ENCODE peak calls at places on chromosomes 7 and 10, in ten cellular contexts. P is heart right ventricle, N is NCI-H460, M is neural progenitor cell, G is left lobe of liver, I is endodermal cell, W is ecto neural progenitor cell, F is NCI-H1092, Z is NCI-H524, C is GM10248. J is an unnamed sample.

GRCh38 chr10:5460468-5461200 is 38.7 kb downstream of the CALML5 start:
- DNase-seq in C (no peak), M (no peak), N (no peak), I (no peak), Z (no peak), G (no peak), F (no peak), W (no peak), P (no peak), J (no peak)

GRCh38 chr7:140168816-140169215 is 8.0 kb downstream of the KDM7A start:
- DNase-seq in M (no peak), C (no peak), W (no peak), Z (no peak), N (no peak), P (no peak), F (no peak), G (no peak), I (no peak), J (no peak)

GRCh38 chr10:50467209-50467608 is 156.5 kb downstream of the SGMS1 start:
- DNase-seq in N (no peak), F (no peak), G (no peak), M (no peak), C (no peak), W (no peak), Z (no peak), P (no peak), I (no peak), J (no peak)

GRCh38 chr7:2151235-2151634 is 81.5 kb downstream of the MAD1L1 start:
- DNase-seq in Z (peak; percentile 53), F (no peak), W (no peak), N (no peak), M (no peak), G (no peak), C (no peak), I (no peak), P (no peak), J (no peak)

GRCh38 chr7:17185690-17186070 is 112.8 kb upstream of the AHR start:
- DNase-seq in N (no peak), G (no peak), F (no peak), M (no peak), Z (no peak), W (no peak), I (no peak), C (peak; percentile 48), P (no peak), J (no peak)

GRCh38 chr10:125550362-125550761 is 132.6 kb downstream of the TEX36 start:
- DNase-seq in M (no peak), P (no peak), I (no peak), C (no peak), G (no peak), F (no peak), Z (no peak), N (no peak), W (no peak), J (no peak)

GRCh38 chr7:101163281-101164070 is 1.9 kb downstream of the VGF start:
- DNase-seq in F (peak; percentile 60), M (peak; percentile 63), Z (peak; percentile 53), C (no peak), I (peak; percentile 85), N (no peak), P (no peak), G (no peak), W (peak; percentile 68), J (no peak)

GRCh38 chr7:35263396-35263795 is 9.5 kb upstream of the TBX20 start:
- DNase-seq in G (no peak), I (no peak), Z (no peak), C (no peak), N (no peak), W (no peak), F (no peak), M (no peak), P (peak; percentile 59), J (no peak)

GRCh38 chr10:80136134-80136571 is 3.6 kb downstream of the PLAC9 start:
- DNase-seq in C (no peak), G (no peak), P (peak; percentile 95), N (no peak), M (no peak), I (no peak), W (no peak), Z (no peak), F (no peak), J (peak; percentile 42)

GRCh38 chr10:101932182-101932581 is 88.6 kb upstream of the KCNIP2 start:
- DNase-seq in W (no peak), F (no peak), G (no peak), Z (no peak), P (no peak), M (no peak), I (no peak), C (no peak), N (no peak), J (no peak)

GRCh38 chr10:49082767-49083166 is 32.6 kb downstream of the VSTM4 start:
- DNase-seq in W (no peak), G (no peak), M (peak; percentile 27), N (no peak), C (no peak), F (peak; percentile 64), Z (peak; percentile 16), I (no peak), P (no peak), J (no peak)

GRCh38 chr10:94349327-94349726 is 13.4 kb downstream of the NOC3L start:
- DNase-seq in W (no peak), M (no peak), G (no peak), C (no peak), Z (no peak), F (no peak), N (no peak), P (no peak), I (no peak), J (no peak)

GRCh38 chr7:68014031-68014774 is 1017.6 kb downstream of the TYW1 start:
- DNase-seq in N (no peak), G (no peak), F (peak; percentile 23), W (no peak), Z (peak; percentile 67), M (no peak), I (peak; percentile 43), C (no peak), P (no peak), J (peak; percentile 99)

GRCh38 chr10:21495686-21496284 is 29.7 kb downstream of the SKIDA1 start:
- DNase-seq in N (peak; percentile 78), Z (peak; percentile 77), G (peak; percentile 96), M (peak; percentile 95), P (peak; percentile 89), W (peak; percentile 94), C (peak; percentile 94), I (peak; percentile 97), F (peak; percentile 70), J (peak; percentile 64)

GRCh38 chr10:4190876-4191275 is 405.9 kb upstream of the KLF6 start:
- DNase-seq in C (no peak), P (no peak), M (no peak), N (no peak), F (no peak), I (no peak), Z (no peak), W (no peak), G (no peak), J (no peak)

GRCh38 chr10:33982995-33983394 is 648.5 kb upstream of the NRP1 start:
- DNase-seq in I (no peak), C (no peak), Z (no peak), P (no peak), G (no peak), W (no peak), N (no peak), F (no peak), M (no peak), J (no peak)

GRCh38 chr7:134016942-134017303 is 110.2 kb upstream of the LRGUK start:
- DNase-seq in C (no peak), F (no peak), M (no peak), Z (no peak), G (no peak), N (no peak), W (no peak), P (no peak), I (no peak), J (no peak)

GRCh38 chr10:3472705-3473078 is 300.1 kb upstream of the PITRM1 start:
- DNase-seq in C (no peak), Z (no peak), W (no peak), G (no peak), P (no peak), I (no peak), F (no peak), M (no peak), N (no peak), J (no peak)

GRCh38 chr7:114986181-114986800 is 64.4 kb downstream of the MDFIC start:
- DNase-seq in P (no peak), N (no peak), C (no peak), G (no peak), Z (no peak), M (peak; percentile 7), F (no peak), I (no peak), W (no peak), J (no peak)

GRCh38 chr7:155252388-155252957 is 45.2 kb upstream of the INSIG1 start:
- DNase-seq in F (no peak), C (no peak), W (no peak), G (no peak), Z (no peak), I (no peak), N (no peak), M (no peak), P (no peak), J (no peak)

GRCh38 chr10:72019085-72019876 is 55.1 kb downstream of the CHST3 start:
- DNase-seq in Z (no peak), M (no peak), G (no peak), I (no peak), W (no peak), N (no peak), F (no peak), P (no peak), C (no peak), J (no peak)

GRCh38 chr10:3293536-3294431 is 121.2 kb upstream of the PITRM1 start:
- DNase-seq in I (no peak), P (no peak), C (no peak), Z (no peak), N (no peak), W (no peak), M (no peak), F (no peak), G (no peak), J (no peak)

GRCh38 chr7:1081931-1082401 is 5.9 kb upstream of the GPER1 start:
- DNase-seq in C (no peak), Z (no peak), G (no peak), W (no peak), F (peak; percentile 16), I (no peak), M (no peak), P (no peak), N (no peak), J (no peak)

GRCh38 chr10:72834183-72834825 is 59.2 kb upstream of the OIT3 start:
- DNase-seq in F (peak; percentile 3), G (no peak), W (no peak), M (peak; percentile 74), N (peak; percentile 57), C (peak; percentile 57), P (no peak), I (peak; percentile 58), Z (peak; percentile 45), J (peak; percentile 40)

GRCh38 chr10:74186678-74187077 is 35.7 kb downstream of the ADK start:
- DNase-seq in P (no peak), C (no peak), Z (no peak), W (no peak), I (no peak), N (no peak), G (no peak), F (no peak), M (no peak), J (no peak)

J was measured in NCI-H1694 treated with DMSO at 0.1 percent for 48 hours.